ENCODE peak calls at places on chromosomes 11 and 22, in seven cellular contexts. One of them, this sample, is unnamed.

GRCh38 chr11:76823481-76824028 is 37.2 kb upstream of the ACER3 start:
- DNase-seq in NCI-H460: peak; percentile 88
- DNase-seq in NCI-H748 treated with DMSO at 0.1 percent for 48 hours: no peak
- DNase-seq in DND-41: no peak
- DNase-seq in effector CD4-positive, alpha-beta T cell: no peak
- DNase-seq in IMR-90: peak; percentile 76
- DNase-seq in bronchial epithelial cell: peak; percentile 96
- DNase-seq in this sample: no peak

GRCh38 chr22:35375031-35375430 is 5.9 kb upstream of the HMOX1 start:
- DNase-seq in bronchial epithelial cell: no peak
- DNase-seq in DND-41: no peak
- DNase-seq in IMR-90: peak; percentile 62
- DNase-seq in NCI-H748 treated with DMSO at 0.1 percent for 48 hours: no peak
- DNase-seq in effector CD4-positive, alpha-beta T cell: no peak
- DNase-seq in NCI-H460: no peak
- DNase-seq in this sample: no peak

GRCh38 chr11:67261942-67262681 is 4.2 kb upstream of the GRK2 start:
- DNase-seq in DND-41: no peak
- DNase-seq in NCI-H748 treated with DMSO at 0.1 percent for 48 hours: no peak
- DNase-seq in bronchial epithelial cell: no peak
- DNase-seq in NCI-H460: no peak
- DNase-seq in effector CD4-positive, alpha-beta T cell: no peak
- DNase-seq in IMR-90: no peak
- DNase-seq in this sample: no peak

GRCh38 chr11:72573380-72573949 is 100.8 kb downstream of the PDE2A start:
- DNase-seq in IMR-90: peak; percentile 11
- DNase-seq in NCI-H460: peak; percentile 28
- DNase-seq in bronchial epithelial cell: peak; percentile 35
- DNase-seq in effector CD4-positive, alpha-beta T cell: no peak
- DNase-seq in NCI-H748 treated with DMSO at 0.1 percent for 48 hours: no peak
- DNase-seq in DND-41: peak; percentile 22
- DNase-seq in this sample: no peak

GRCh38 chr22:37647928-37648327 is 8.5 kb downstream of the SH3BP1 start:
- DNase-seq in DND-41: no peak
- DNase-seq in effector CD4-positive, alpha-beta T cell: no peak
- DNase-seq in IMR-90: no peak
- DNase-seq in NCI-H460: no peak
- DNase-seq in NCI-H748 treated with DMSO at 0.1 percent for 48 hours: no peak
- DNase-seq in bronchial epithelial cell: no peak
- DNase-seq in this sample: no peak

GRCh38 chr11:111370902-111371578 is 8.0 kb downstream of the POU2AF1 start:
- DNase-seq in NCI-H460: no peak
- DNase-seq in IMR-90: no peak
- DNase-seq in DND-41: no peak
- DNase-seq in NCI-H748 treated with DMSO at 0.1 percent for 48 hours: no peak
- DNase-seq in effector CD4-positive, alpha-beta T cell: no peak
- DNase-seq in bronchial epithelial cell: peak; percentile 88
- DNase-seq in this sample: no peak

GRCh38 chr22:49789289-49790141 is 38.2 kb downstream of the BRD1 start:
- DNase-seq in NCI-H460: no peak
- DNase-seq in bronchial epithelial cell: no peak
- DNase-seq in NCI-H748 treated with DMSO at 0.1 percent for 48 hours: no peak
- DNase-seq in DND-41: peak; percentile 20
- DNase-seq in effector CD4-positive, alpha-beta T cell: peak; percentile 32
- DNase-seq in IMR-90: peak; percentile 45
- DNase-seq in this sample: no peak

GRCh38 chr11:10487002-10487647 is 32.1 kb downstream of the AMPD3 start:
- DNase-seq in NCI-H748 treated with DMSO at 0.1 percent for 48 hours: no peak
- DNase-seq in IMR-90: no peak
- DNase-seq in bronchial epithelial cell: no peak
- DNase-seq in effector CD4-positive, alpha-beta T cell: no peak
- DNase-seq in NCI-H460: no peak
- DNase-seq in DND-41: no peak
- DNase-seq in this sample: no peak

GRCh38 chr11:62602141-62603071 is 741 bp upstream of the MTA2 start:
- DNase-seq in DND-41: no peak
- DNase-seq in NCI-H748 treated with DMSO at 0.1 percent for 48 hours: peak; percentile 71
- DNase-seq in IMR-90: peak; percentile 46
- DNase-seq in bronchial epithelial cell: no peak
- DNase-seq in NCI-H460: no peak
- DNase-seq in effector CD4-positive, alpha-beta T cell: peak; percentile 15
- DNase-seq in this sample: no peak

GRCh38 chr11:115612331-115612730 is 108.1 kb upstream of the CADM1 start:
- DNase-seq in DND-41: no peak
- DNase-seq in bronchial epithelial cell: no peak
- DNase-seq in effector CD4-positive, alpha-beta T cell: no peak
- DNase-seq in IMR-90: peak; percentile 50
- DNase-seq in NCI-H460: no peak
- DNase-seq in NCI-H748 treated with DMSO at 0.1 percent for 48 hours: no peak
- DNase-seq in this sample: no peak

GRCh38 chr11:120746395-120746794 is 234.8 kb downstream of the GRIK4 start:
- DNase-seq in NCI-H460: no peak
- DNase-seq in NCI-H748 treated with DMSO at 0.1 percent for 48 hours: no peak
- DNase-seq in IMR-90: no peak
- DNase-seq in effector CD4-positive, alpha-beta T cell: no peak
- DNase-seq in bronchial epithelial cell: no peak
- DNase-seq in DND-41: no peak
- DNase-seq in this sample: no peak

GRCh38 chr22:28282346-28282745 is 363.3 kb upstream of the PITPNB start:
- DNase-seq in IMR-90: peak; percentile 67
- DNase-seq in NCI-H460: no peak
- DNase-seq in DND-41: no peak
- DNase-seq in NCI-H748 treated with DMSO at 0.1 percent for 48 hours: no peak
- DNase-seq in bronchial epithelial cell: no peak
- DNase-seq in effector CD4-positive, alpha-beta T cell: no peak
- DNase-seq in this sample: no peak

GRCh38 chr11:82718307-82718706 is 15.4 kb downstream of the FAM181B start:
- DNase-seq in DND-41: no peak
- DNase-seq in NCI-H460: peak; percentile 23
- DNase-seq in IMR-90: peak; percentile 49
- DNase-seq in NCI-H748 treated with DMSO at 0.1 percent for 48 hours: peak; percentile 45
- DNase-seq in effector CD4-positive, alpha-beta T cell: no peak
- DNase-seq in bronchial epithelial cell: peak; percentile 31
- DNase-seq in this sample: no peak

GRCh38 chr11:34313099-34313517 is 44.7 kb downstream of the ABTB2 start:
- DNase-seq in NCI-H460: no peak
- DNase-seq in DND-41: peak; percentile 50
- DNase-seq in IMR-90: no peak
- DNase-seq in NCI-H748 treated with DMSO at 0.1 percent for 48 hours: no peak
- DNase-seq in bronchial epithelial cell: no peak
- DNase-seq in effector CD4-positive, alpha-beta T cell: no peak
- DNase-seq in this sample: no peak

GRCh38 chr22:37176464-37177061 is 11.5 kb downstream of the C1QTNF6 start:
- DNase-seq in NCI-H460: no peak
- DNase-seq in IMR-90: peak; percentile 78
- DNase-seq in effector CD4-positive, alpha-beta T cell: no peak
- DNase-seq in bronchial epithelial cell: no peak
- DNase-seq in NCI-H748 treated with DMSO at 0.1 percent for 48 hours: no peak
- DNase-seq in DND-41: no peak
- DNase-seq in this sample: no peak

GRCh38 chr11:86916330-86916729 is 38.9 kb downstream of the FZD4 start:
- DNase-seq in effector CD4-positive, alpha-beta T cell: no peak
- DNase-seq in NCI-H748 treated with DMSO at 0.1 percent for 48 hours: no peak
- DNase-seq in DND-41: no peak
- DNase-seq in NCI-H460: peak; percentile 36
- DNase-seq in IMR-90: peak; percentile 76
- DNase-seq in bronchial epithelial cell: peak; percentile 72
- DNase-seq in this sample: no peak

GRCh38 chr11:36391062-36391461 is 95.0 kb downstream of the PRR5L start:
- DNase-seq in effector CD4-positive, alpha-beta T cell: no peak
- DNase-seq in NCI-H748 treated with DMSO at 0.1 percent for 48 hours: no peak
- DNase-seq in NCI-H460: no peak
- DNase-seq in IMR-90: no peak
- DNase-seq in bronchial epithelial cell: no peak
- DNase-seq in DND-41: no peak
- DNase-seq in this sample: no peak

GRCh38 chr11:63913866-63914830 is 2.8 kb downstream of the RCOR2 start:
- DNase-seq in DND-41: no peak
- DNase-seq in effector CD4-positive, alpha-beta T cell: no peak
- DNase-seq in IMR-90: no peak
- DNase-seq in bronchial epithelial cell: no peak
- DNase-seq in NCI-H748 treated with DMSO at 0.1 percent for 48 hours: no peak
- DNase-seq in NCI-H460: no peak
- DNase-seq in this sample: no peak

GRCh38 chr11:1285316-1285744 is 24.1 kb downstream of the TOLLIP start:
- DNase-seq in NCI-H460: no peak
- DNase-seq in NCI-H748 treated with DMSO at 0.1 percent for 48 hours: no peak
- DNase-seq in effector CD4-positive, alpha-beta T cell: no peak
- DNase-seq in bronchial epithelial cell: no peak
- DNase-seq in IMR-90: no peak
- DNase-seq in DND-41: no peak
- DNase-seq in this sample: no peak

GRCh38 chr11:111665779-111666178 is 63.5 kb downstream of the SIK2 start:
- DNase-seq in NCI-H460: peak; percentile 7
- DNase-seq in effector CD4-positive, alpha-beta T cell: no peak
- DNase-seq in IMR-90: peak; percentile 71
- DNase-seq in NCI-H748 treated with DMSO at 0.1 percent for 48 hours: no peak
- DNase-seq in bronchial epithelial cell: peak; percentile 32
- DNase-seq in DND-41: peak; percentile 42
- DNase-seq in this sample: peak; percentile 14

GRCh38 chr22:33535937-33536875 is 384.1 kb downstream of the LARGE1 start:
- DNase-seq in IMR-90: no peak
- DNase-seq in effector CD4-positive, alpha-beta T cell: no peak
- DNase-seq in DND-41: no peak
- DNase-seq in NCI-H460: no peak
- DNase-seq in bronchial epithelial cell: no peak
- DNase-seq in NCI-H748 treated with DMSO at 0.1 percent for 48 hours: no peak
- DNase-seq in this sample: no peak

This sample was measured in LNCaP clone FGC.